ENCODE peak calls at places on chromosomes 2 and 18, in four cellular contexts. Q is uterus, P is thoracic aorta, B is endothelial cell of umbilical vein. Y is an unnamed sample.

GRCh38 chr2:11305338-11305737 is 39.1 kb downstream of the ROCK2 start:
- DNase-seq in B (no peak), P (no peak), Q (no peak), Y (no peak)

GRCh38 chr18:48572402-48573126 is 33.7 kb downstream of the CTIF start:
- DNase-seq in P (no peak), B (no peak), Q (no peak), Y (no peak)

GRCh38 chr2:73987109-73987947 is 2.6 kb downstream of the TET3 start:
- DNase-seq in B (peak; percentile 58), Q (no peak), P (no peak), Y (no peak)

GRCh38 chr2:134228493-134228903 is 25.4 kb upstream of the MGAT5 start:
- DNase-seq in B (no peak), P (no peak), Q (no peak), Y (no peak)

GRCh38 chr2:234279646-234280045 is 217.2 kb downstream of the ARL4C start:
- DNase-seq in P (no peak), B (no peak), Q (no peak), Y (no peak)

GRCh38 chr2:222575618-222576017 is 80.3 kb downstream of the FARSB start:
- DNase-seq in B (no peak), Q (no peak), P (no peak), Y (no peak)

GRCh38 chr2:150538582-150539236 is 51.2 kb upstream of the RND3 start:
- DNase-seq in Q (no peak), B (no peak), P (no peak), Y (no peak)

GRCh38 chr2:29066989-29067605 is 7.2 kb downstream of the PCARE start:
- DNase-seq in B (no peak), P (no peak), Q (no peak), Y (no peak)

GRCh38 chr2:159381574-159381973 is 95.1 kb upstream of the WDSUB1 start:
- DNase-seq in Q (no peak), P (no peak), B (no peak), Y (no peak)

GRCh38 chr2:240902615-240903041 is 3.5 kb upstream of the CROCC2 start:
- DNase-seq in B (no peak), P (no peak), Q (no peak), Y (no peak)
- H3K27me3 ChIP-seq in B (no peaks in the 10 kb centered on the region), P (no peaks in the 10 kb centered on the region), Q (no peaks in the 10 kb centered on the region), Y (peaks cover 2% of the 10 kb centered on the region)

GRCh38 chr18:58639751-58640427 is 11.0 kb upstream of the ALPK2 start:
- DNase-seq in Q (no peak), P (no peak), B (no peak), Y (peak; percentile 11)
- H3K4me3 ChIP-seq in Q (no peak overlapping the region), P (no peak overlapping the region), B (no peak overlapping the region), Y (no peak overlapping the region)

GRCh38 chr2:237352279-237352845 is 61.6 kb downstream of the COL6A3 start:
- DNase-seq in B (no peak), Q (no peak), P (no peak), Y (no peak)

GRCh38 chr2:237351796-237352195 is 62.2 kb downstream of the COL6A3 start:
- DNase-seq in B (no peak), Q (no peak), P (no peak), Y (no peak)

GRCh38 chr2:237353207-237353606 is 60.8 kb downstream of the COL6A3 start:
- DNase-seq in P (no peak), Q (no peak), B (no peak), Y (no peak)

GRCh38 chr2:237355726-237356125 is 58.2 kb downstream of the COL6A3 start:
- DNase-seq in Q (no peak), P (no peak), B (no peak), Y (no peak)

DNA sequence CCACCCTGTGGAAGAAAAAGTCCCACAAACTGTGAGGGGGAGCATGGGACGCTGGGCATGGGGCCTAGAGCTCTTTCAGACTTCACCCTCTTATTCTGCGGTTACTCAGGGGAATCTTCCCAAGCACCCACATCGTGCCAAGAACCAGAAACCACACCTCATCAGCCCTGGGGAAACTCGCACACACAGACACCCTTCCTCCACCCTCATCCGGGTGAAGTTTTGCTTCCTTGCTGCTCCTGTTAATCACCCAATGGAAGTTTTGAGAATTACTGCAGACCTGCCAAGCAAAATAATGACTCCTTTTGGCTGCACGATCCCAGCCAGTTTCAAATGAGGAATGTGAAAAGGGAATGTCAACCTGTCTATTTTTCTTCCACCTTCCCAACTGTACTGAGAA is 59.0 kb downstream of the COL6A3 start:
- DNase-seq in P (no peak), Q (no peak), B (peak; percentile 7), Y (peak; percentile 11)
- TF ChIP-seq CTCF in P (peak; percentile 26), Q (no peak), B (no peak), Y (no peak)

GRCh38 chr2:238334885-238335284 is 14.6 kb downstream of the TRAF3IP1 start:
- DNase-seq in B (no peak), Q (no peak), P (no peak), Y (no peak)
- H3K27me3 ChIP-seq in B (no peaks in the 10 kb centered on the region), Q (no peaks in the 10 kb centered on the region), P (no peaks in the 10 kb centered on the region), Y (no peaks in the 10 kb centered on the region)

DNA sequence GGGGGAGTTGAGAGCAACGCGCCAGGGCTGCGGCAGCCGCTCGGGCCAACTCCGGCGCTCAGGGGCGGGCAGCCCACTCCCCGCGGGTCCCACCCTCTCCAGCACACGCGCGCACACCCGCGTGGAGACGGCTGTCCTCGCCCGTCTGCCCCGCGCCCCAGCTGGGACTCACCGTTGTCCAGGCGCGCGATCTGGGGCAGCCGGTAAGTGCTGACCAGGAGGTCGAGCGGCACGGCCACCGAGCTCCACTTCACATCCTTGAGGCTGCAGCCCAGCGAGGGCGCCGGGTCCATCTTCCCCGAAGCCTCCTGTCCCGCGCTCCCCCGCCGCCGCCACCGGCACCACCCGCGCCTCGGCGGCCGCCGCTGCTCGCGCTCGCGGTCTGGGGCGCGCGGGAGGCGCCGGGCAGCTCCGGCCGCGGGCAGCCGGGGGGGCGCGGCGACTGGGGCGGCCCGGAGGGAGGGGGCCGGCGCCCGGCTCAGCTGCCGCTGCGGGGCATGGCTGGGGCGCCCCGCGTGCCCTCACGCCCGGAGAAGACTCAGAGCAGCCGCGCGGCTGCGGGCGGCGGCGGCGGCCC is 458 bp downstream of the GAREM1 start:
- DNase-seq in Q (peak; percentile 39), P (no peak), B (peak; percentile 42), Y (peak; percentile 20)
- H3K4me3 ChIP-seq in Q (peak overlapping the region; percentile 83), P (peak overlapping the region; percentile 81), B (peak overlapping the region; percentile 44), Y (peak overlapping the region; percentile 70)

DNA sequence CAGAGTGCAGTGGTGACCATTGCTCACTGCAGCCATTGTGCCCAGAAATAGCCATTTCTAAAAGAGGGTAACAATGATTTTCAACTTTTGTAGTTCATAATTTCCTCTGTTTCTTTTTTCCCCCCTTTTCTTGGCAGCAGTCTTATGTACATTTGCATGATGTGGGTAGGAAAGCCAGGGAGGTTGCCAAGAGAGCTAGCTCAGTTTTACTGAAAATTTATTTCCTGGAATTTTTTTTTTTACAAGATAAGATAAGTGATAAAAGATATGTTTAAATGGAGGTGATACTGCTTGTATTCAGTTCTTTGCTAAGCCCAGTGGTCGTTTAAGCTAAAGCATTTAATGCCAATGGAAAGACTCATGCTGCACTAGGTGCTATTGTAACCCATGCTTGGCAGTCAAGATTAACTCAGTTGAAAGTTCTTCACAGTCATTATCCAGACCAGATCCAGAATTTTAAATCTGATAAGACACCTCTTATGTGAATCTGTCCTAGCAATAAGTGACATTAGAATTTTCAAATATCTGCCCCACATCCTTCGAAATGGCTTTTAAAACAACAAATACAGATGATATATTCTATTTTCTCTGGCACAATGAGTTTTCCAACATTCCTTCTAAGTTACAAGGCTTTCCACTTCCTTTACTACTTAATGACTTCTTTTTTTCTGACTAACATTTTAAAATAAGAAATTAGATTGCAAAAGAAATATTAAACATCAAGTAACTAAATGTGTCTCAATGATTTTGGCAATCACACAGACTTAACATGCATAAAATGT is 4.4 kb upstream of the ATP8B1 start:
- DNase-seq in Q (no peak), P (no peak), B (peak; percentile 88), Y (no peak)
- TF ChIP-seq CTCF in Q (no peak), P (no peak), B (no peak), Y (no peak)

GRCh38 chr2:179562330-179562885 is 297.8 kb upstream of the SESTD1 start:
- DNase-seq in Q (no peak), P (no peak), B (no peak), Y (no peak)

GRCh38 chr2:179558010-179558911 is 293.6 kb upstream of the SESTD1 start:
- DNase-seq in B (no peak), Q (no peak), P (no peak), Y (no peak)

GRCh38 chr2:179559108-179559806 is 294.6 kb upstream of the SESTD1 start:
- DNase-seq in Q (no peak), P (no peak), B (no peak), Y (no peak)

GRCh38 chr2:179560257-179560735 is 295.7 kb upstream of the SESTD1 start:
- DNase-seq in Q (no peak), P (no peak), B (no peak), Y (no peak)

GRCh38 chr2:179561702-179562101 is 297.1 kb upstream of the SESTD1 start:
- DNase-seq in Q (no peak), P (no peak), B (no peak), Y (no peak)
- H3K27me3 ChIP-seq in Q (no peaks in the 10 kb centered on the region), P (no peaks in the 10 kb centered on the region), B (no peaks in the 10 kb centered on the region), Y (no peaks in the 10 kb centered on the region)

GRCh38 chr2:190336420-190336819 is 7.0 kb upstream of the INPP1 start:
- DNase-seq in Q (no peak), P (no peak), B (no peak), Y (no peak)

GRCh38 chr2:190333928-190334327 is 9.5 kb upstream of the INPP1 start:
- DNase-seq in B (peak; percentile 46), P (no peak), Q (no peak), Y (no peak)

GRCh38 chr2:190333395-190333794 is 10.0 kb upstream of the INPP1 start:
- DNase-seq in B (no peak), Q (no peak), P (no peak), Y (no peak)

GRCh38 chr2:190335225-190335559 is 8.2 kb upstream of the INPP1 start:
- DNase-seq in P (no peak), B (no peak), Q (no peak), Y (no peak)

DNA sequence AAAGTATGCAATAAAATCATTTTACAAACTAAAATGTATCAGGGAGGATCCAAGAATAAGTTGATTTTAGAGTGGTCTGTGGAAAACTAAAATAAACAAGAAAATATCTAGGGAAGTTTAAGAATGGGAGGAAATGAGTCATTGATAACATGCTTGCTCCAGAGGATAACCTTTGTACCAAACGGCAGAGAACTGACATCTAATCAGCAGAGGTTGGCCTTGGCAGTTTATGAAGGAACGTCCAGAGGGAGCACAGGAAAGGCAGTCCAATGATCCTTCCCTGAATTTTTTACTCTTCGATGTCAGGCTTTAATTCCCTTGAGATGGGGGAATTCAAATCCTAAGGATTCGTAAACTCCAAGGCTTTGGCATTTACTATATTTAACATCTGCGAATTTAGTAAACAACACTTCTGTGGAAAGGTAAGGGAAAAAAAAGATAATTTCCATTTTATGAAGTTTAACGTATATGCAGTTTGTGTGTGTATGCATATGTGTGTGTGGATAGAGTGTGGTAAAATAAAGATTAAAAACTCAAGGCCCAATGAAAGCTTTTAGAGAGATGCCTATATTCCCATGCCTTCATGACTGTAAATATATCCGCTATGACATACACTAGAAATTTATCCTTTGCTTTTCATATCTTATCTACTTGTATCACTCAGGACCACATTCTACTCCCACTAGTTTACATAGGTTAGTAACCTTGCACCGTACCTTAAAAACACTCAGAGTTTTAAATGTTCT is 8.7 kb upstream of the INPP1 start:
- DNase-seq in B (peak; percentile 87), P (no peak), Q (no peak), Y (no peak)
- H3K4me3 ChIP-seq in B (peak overlapping the region; percentile 41), P (no peak overlapping the region), Q (no peak overlapping the region), Y (no peak overlapping the region)

Y was measured in brain microvascular endothelial cell.